ENCODE peak calls at places on chromosomes 13 and 19, in six cellular contexts. X, T, F, S, N and W are unnamed samples.

GRCh38 chr13:79736356-79736755 is 255.4 kb downstream of the NDFIP2 start:
- DNase-seq in T (no peak), X (no peak), S (no peak), N (no peak), F (no peak), W (no peak)

GRCh38 chr19:49073514-49074378 is 1.2 kb upstream of the KCNA7 start:
- DNase-seq in F (peak; percentile 96), X (peak; percentile 25), T (no peak), S (no peak), N (no peak), W (no peak)

GRCh38 chr19:13665125-13665903 is 99.0 kb upstream of the MRI1 start:
- DNase-seq in S (no peak), X (peak; percentile 69), T (no peak), F (no peak), N (no peak), W (no peak)

GRCh38 chr19:2032296-2032941 is 16.9 kb upstream of the BTBD2 start:
- DNase-seq in X (peak; percentile 95), F (peak; percentile 16), S (no peak), T (peak; percentile 47), N (peak; percentile 97), W (peak; percentile 90)

GRCh38 chr13:75986818-75987217 is 350.7 kb downstream of the LMO7 start:
- DNase-seq in F (no peak), T (no peak), N (no peak), S (no peak), X (no peak), W (no peak)

GRCh38 chr13:98691360-98691759 is 61.1 kb downstream of the SLC15A1 start:
- DNase-seq in X (no peak), F (no peak), N (no peak), T (no peak), S (no peak), W (no peak)

GRCh38 chr13:49669735-49670309 is 21.5 kb downstream of the EBPL start:
- DNase-seq in N (peak; percentile 60), X (no peak), S (no peak), T (peak; percentile 51), F (peak; percentile 62), W (peak; percentile 83)

GRCh38 chr19:56112313-56112709 is 8.8 kb downstream of the ZNF787 start:
- DNase-seq in T (no peak), N (no peak), S (no peak), X (peak; percentile 89), F (no peak), W (no peak)

GRCh38 chr19:47848871-47849473 is 10.1 kb upstream of the TPRX2 start:
- DNase-seq in X (peak; percentile 36), S (no peak), N (no peak), T (no peak), F (no peak), W (no peak)